ENCODE peak calls at places on chromosomes 6 and 20, in five cellular contexts. C is transverse colon, F is A549, X is K562, R is tibial nerve. T is an unnamed sample. For H3K9me3, the result is how much of the 10 kb centered on the place peaks cover.

GRCh38 chr6:110635096-110635495 is 158.7 kb upstream of the SLC22A16 start:
- DNase-seq in R (no peak), C (no peak), X (no peak), F (no peak), T (no peak)

GRCh38 chr6:18307006-18307405 is 42.7 kb upstream of the DEK start:
- DNase-seq in C (no peak), F (no peak), X (no peak), R (no peak), T (no peak)

GRCh38 chr6:10633216-10633615 is 61.2 kb downstream of the C6orf52 start:
- DNase-seq in X (no peak), C (no peak), R (no peak), F (peak), T (no peak)

GRCh38 chr6:140623498-140623897 is 1249.0 kb upstream of the CITED2 start:
- DNase-seq in R (no peak), C (no peak), F (peak), X (no peak), T (no peak)

GRCh38 chr6:28137458-28138020 is 4.1 kb upstream of the ZKSCAN8 start:
- DNase-seq in X (no peak), F (no peak), C (no peak), R (no peak), T (no peak)

GRCh38 chr6:130029163-130029562 is 10.8 kb downstream of the L3MBTL3 start:
- DNase-seq in R (no peak), C (no peak), X (no peak), F (no peak), T (no peak)

GRCh38 chr6:127937102-127937501 is 36.2 kb upstream of the THEMIS start:
- DNase-seq in X (no peak), C (no peak), F (no peak), R (no peak), T (no peak)

GRCh38 chr6:170045563-170045960 is 245.3 kb downstream of the DLL1 start:
- DNase-seq in F (no peak), R (no peak), X (no peak), C (no peak), T (peak)

GRCh38 chr6:168939771-168940170 is 313.9 kb downstream of the THBS2 start:
- DNase-seq in R (no peak), C (no peak), F (no peak), X (no peak), T (no peak)

DNA sequence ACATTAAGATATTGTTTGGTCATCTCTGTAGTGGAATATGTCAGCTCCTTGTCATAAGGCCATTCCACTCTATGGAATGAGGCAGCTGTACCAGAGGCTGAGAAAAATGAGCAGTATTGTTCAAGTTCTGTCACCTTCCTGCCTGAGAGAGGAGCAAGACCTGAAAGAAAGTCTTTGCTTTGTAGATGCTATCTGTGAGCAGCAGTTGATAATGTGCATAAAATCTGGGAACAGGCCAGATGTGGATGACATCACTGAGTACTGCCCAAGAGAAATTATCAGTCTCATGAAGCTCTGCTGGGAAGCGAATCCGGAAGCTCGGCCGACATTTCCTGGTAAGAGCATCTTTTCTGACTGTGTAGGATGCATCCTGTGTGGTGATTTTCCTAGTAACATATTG is 16.8 kb downstream of the RIPK1 start:
- DNase-seq in X (no peak), F (no peak), R (no peak), C (no peak), T (no peak)
- H3K9me3 ChIP-seq in X (under half), F (under half), R (under half), C (under half), T (under half)

GRCh38 chr6:56849876-56850275 is 105.0 kb upstream of the BEND6 start:
- DNase-seq in X (no peak), F (no peak), R (no peak), C (no peak), T (no peak)
- H3K4me3 ChIP-seq in X (no peak), F (no peak), R (no peak), C (no peak), T (no peak)

DNA sequence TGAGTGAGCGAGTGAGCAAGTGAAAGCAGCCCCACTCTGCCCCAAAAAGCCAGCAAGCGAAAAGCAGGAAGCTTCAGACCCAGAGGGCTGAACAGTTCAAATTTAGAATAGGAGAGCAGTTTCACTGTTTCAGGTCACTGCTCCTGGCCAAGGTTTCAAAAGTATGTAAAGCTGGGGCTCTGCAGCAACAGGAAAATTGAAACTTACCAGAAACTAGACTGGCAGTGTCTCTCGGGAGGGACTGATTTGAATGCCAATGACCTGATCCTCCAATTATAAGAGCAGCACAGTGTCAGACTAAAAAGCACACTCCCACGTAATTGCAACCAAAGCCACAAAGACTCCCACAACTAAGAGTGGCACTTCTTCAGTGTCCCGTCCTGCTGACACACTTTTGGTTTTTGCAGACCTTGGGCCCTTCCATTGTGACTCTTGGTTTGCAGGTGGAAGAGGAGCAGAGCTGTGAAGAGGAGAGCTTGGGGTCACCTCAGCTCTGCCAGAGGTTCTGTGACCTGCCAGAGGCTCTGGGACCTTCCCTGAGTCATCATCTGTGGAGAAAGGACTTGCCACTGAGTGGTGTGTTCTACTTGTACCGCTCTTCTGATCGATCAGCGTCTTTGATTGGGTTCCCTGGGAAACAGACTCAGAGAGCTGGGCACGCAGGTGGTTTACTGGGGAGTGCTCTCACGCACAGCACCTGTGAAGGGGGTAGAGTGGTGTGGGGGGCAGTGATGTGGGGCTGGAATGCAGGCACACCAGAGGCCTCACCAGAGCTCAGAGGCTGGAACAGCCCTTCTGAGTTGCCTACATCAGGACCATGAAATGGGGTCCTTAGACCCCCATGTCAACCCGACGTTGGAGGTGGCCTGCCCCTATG is 52.7 kb upstream of the PTGIS start:
- DNase-seq in F (no peak), R (no peak), C (no peak), X (no peak), T (no peak)
- TF ChIP-seq EP300 in F (no peak), R (no peak), C (no peak), X (no peak), T (no peak)

GRCh38 chr6:167705211-167705750 is 121.4 kb upstream of the AFDN start:
- DNase-seq in C (no peak), F (no peak), R (no peak), X (no peak), T (no peak)

GRCh38 chr6:167703347-167703746 is 123.4 kb upstream of the AFDN start:
- DNase-seq in X (no peak), C (no peak), F (no peak), R (no peak), T (peak)

GRCh38 chr6:167702241-167702827 is 124.4 kb upstream of the AFDN start:
- DNase-seq in R (no peak), X (no peak), C (no peak), F (no peak), T (no peak)

GRCh38 chr6:167704396-167704801 is 122.3 kb upstream of the AFDN start:
- DNase-seq in X (peak), C (no peak), R (no peak), F (no peak), T (peak)

GRCh38 chr6:167703781-167704180 is 122.9 kb upstream of the AFDN start:
- DNase-seq in C (no peak), F (no peak), X (no peak), R (no peak), T (peak)
- H3K9me3 ChIP-seq in C (under half), F (under half), X (under half), R (under half), T (under half)

GRCh38 chr6:143691155-143691554 is 13.4 kb downstream of the PHACTR2 start:
- DNase-seq in F (no peak), R (no peak), X (no peak), C (no peak), T (no peak)
- H3K4me3 ChIP-seq in F (no peak), R (no peak), X (no peak), C (no peak), T (no peak)

GRCh38 chr20:18504479-18505060 is 3.2 kb upstream of the SEC23B start:
- DNase-seq in C (peak), X (no peak), R (no peak), F (no peak), T (peak)

GRCh38 chr20:18511566-18511965 is 3.8 kb downstream of the SEC23B start:
- DNase-seq in F (no peak), X (no peak), R (no peak), C (no peak), T (no peak)

GRCh38 chr20:18513208-18513607 is 5.5 kb downstream of the SEC23B start:
- DNase-seq in R (no peak), C (no peak), F (no peak), X (no peak), T (no peak)

GRCh38 chr20:18506744-18507143 is 996 bp upstream of the SEC23B start:
- DNase-seq in F (no peak), C (peak), X (no peak), R (no peak), T (no peak)

DNA sequence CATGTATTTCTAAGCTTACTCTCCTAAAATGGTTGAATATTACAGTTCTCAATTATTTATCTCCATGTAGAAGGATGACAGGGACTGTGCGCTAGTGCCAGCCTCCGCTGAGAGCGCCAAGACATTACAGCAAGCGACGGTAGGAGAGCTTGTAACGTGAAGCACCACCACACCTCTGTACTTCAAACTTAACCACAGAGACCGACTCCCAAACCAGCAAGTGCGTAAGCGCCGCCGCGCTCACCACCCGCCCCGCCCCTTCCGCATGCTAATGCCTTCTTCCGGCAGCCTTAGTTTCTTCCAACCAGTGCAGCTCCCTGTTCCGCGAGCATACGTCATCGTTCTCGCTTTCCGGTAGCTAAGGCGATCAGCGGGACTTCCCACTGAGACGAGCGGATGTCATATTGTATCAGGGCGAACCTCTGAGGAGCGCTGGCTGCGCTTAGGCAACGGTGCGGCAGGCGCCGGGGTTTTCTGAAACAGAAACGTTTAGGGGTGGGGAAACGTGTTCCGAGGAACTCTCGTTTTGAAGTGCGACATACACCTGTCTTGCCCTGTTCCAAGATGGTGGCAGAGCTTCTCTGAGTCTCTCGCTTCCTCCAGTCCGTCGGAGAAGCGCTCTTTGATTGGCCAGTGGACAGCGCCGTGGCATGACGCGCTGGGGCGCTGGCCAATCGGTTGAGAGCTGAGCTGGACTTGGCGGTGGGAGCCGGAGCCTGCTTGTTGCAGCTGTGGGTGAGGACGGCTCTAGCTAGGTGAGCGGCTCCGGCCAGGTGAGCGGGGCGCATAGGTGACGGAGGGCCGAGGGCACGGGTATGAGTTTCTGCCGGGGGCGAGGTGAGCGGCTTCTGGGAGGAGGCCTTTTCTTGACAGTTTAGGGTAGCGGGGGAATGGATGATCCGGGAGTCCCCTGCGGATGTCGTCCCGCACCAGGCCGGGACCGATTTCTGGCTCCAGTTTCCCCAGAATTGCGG is at the start of gene SEC23B:
- DNase-seq in R (peak), C (peak), X (peak), F (peak), T (peak)
- TF ChIP-seq EP300 in R (peak), C (no peak), X (no peak), F (no peak), T (peak)

DNA sequence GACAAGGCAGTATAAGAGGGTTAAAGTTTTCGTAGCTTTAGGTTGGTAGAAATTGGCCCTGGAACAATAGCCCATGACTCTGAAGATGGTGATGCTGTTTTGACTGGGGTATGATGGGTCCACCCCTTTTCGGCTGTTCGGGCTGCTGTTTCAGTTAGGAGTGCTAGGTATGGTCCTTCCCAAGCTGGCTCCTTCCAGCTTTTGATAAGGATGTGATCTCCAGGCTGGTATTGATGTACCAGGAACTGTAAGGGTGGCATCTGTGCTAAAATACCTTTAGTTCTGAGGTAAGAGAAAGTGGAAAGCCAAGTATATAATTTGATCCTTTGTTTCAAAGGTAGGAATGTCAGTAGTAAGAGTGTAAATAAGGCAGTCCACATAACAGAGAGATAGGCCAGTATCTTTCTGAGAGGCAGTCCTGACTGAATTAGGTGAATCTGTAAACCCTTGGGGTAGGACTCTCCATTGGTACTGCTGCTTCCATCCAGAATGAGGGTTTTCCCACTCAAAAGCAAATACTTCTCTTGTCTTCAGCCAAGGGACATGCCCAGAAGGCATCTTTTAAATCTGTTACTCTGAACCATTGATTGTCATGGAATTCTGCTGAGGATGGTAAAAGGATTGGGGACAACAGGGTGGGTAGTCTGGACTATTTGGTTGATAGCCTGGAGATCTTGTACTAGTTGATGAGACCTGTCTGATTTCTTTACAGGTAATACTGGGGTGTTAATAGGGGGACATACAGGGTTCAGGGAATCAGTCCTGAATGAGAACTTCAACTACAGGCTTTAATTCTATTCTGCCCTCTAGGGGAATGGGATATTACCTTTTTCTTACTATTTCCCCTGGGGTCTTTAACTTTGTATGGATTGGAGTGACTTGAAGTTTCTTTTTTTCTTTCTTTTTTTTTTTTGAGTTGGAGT is 6.1 kb upstream of the ZNFX1 start:
- DNase-seq in X (no peak), C (no peak), R (no peak), F (no peak), T (no peak)
- H3K9me3 ChIP-seq in X (under half), C (under half), R (under half), F (under half), T (under half)

T was measured in sigmoid colon.